ENCODE peak calls at places on chromosome 14, in six cellular contexts. One of them, this sample, is unnamed.

GRCh38 chr14:101665478-101666078 is 95.9 kb upstream of the PPP2R5C start:
- DNase-seq in IMR-90: peak
- DNase-seq in mesenchymal stem cell: peak
- DNase-seq in H1: peak
- DNase-seq in H9: peak
- DNase-seq in trophoblast cell: peak
- DNase-seq in this sample: peak

GRCh38 chr14:99673328-99674063 is 10.6 kb upstream of the CYP46A1 start:
- DNase-seq in IMR-90: no peak
- DNase-seq in H1: no peak
- DNase-seq in trophoblast cell: no peak
- DNase-seq in mesenchymal stem cell: no peak
- DNase-seq in H9: no peak
- DNase-seq in this sample: no peak

GRCh38 chr14:100486025-100486828 is 101.0 kb downstream of the BEGAIN start:
- DNase-seq in H9: peak
- DNase-seq in trophoblast cell: peak
- DNase-seq in mesenchymal stem cell: peak
- DNase-seq in H1: peak
- DNase-seq in IMR-90: peak
- DNase-seq in this sample: peak

GRCh38 chr14:58776516-58776915 is 138.8 kb downstream of the DACT1 start:
- DNase-seq in mesenchymal stem cell: no peak
- DNase-seq in IMR-90: no peak
- DNase-seq in trophoblast cell: no peak
- DNase-seq in H9: no peak
- DNase-seq in H1: no peak
- DNase-seq in this sample: no peak

GRCh38 chr14:84458881-84459280 is 1071.1 kb upstream of the FLRT2 start:
- DNase-seq in mesenchymal stem cell: no peak
- DNase-seq in IMR-90: no peak
- DNase-seq in trophoblast cell: no peak
- DNase-seq in H9: no peak
- DNase-seq in H1: no peak
- DNase-seq in this sample: no peak

GRCh38 chr14:23183479-23183878 is at the start of gene SLC7A8:
- DNase-seq in trophoblast cell: no peak
- DNase-seq in H1: peak
- DNase-seq in mesenchymal stem cell: no peak
- DNase-seq in H9: peak
- DNase-seq in IMR-90: no peak
- DNase-seq in this sample: no peak

GRCh38 chr14:70784886-70785285 is 24.4 kb downstream of the MAP3K9 start:
- DNase-seq in H1: no peak
- DNase-seq in mesenchymal stem cell: no peak
- DNase-seq in IMR-90: no peak
- DNase-seq in trophoblast cell: no peak
- DNase-seq in H9: no peak
- DNase-seq in this sample: no peak

GRCh38 chr14:30888480-30889243 is 14.3 kb downstream of the COCH start:
- DNase-seq in H1: no peak
- DNase-seq in H9: no peak
- DNase-seq in mesenchymal stem cell: no peak
- DNase-seq in IMR-90: no peak
- DNase-seq in trophoblast cell: no peak
- DNase-seq in this sample: no peak

GRCh38 chr14:34368115-34368970 is 93.7 kb downstream of the SPTSSA start:
- DNase-seq in mesenchymal stem cell: peak
- DNase-seq in trophoblast cell: peak
- DNase-seq in H1: no peak
- DNase-seq in IMR-90: peak
- DNase-seq in H9: no peak
- DNase-seq in this sample: no peak

GRCh38 chr14:69129264-69129880 is 23.5 kb downstream of the DCAF5 start:
- DNase-seq in trophoblast cell: peak
- DNase-seq in H1: peak
- DNase-seq in H9: peak
- DNase-seq in mesenchymal stem cell: peak
- DNase-seq in IMR-90: peak
- DNase-seq in this sample: peak

GRCh38 chr14:98408713-98409112 is 863.3 kb downstream of the BCL11B start:
- DNase-seq in IMR-90: no peak
- DNase-seq in trophoblast cell: no peak
- DNase-seq in mesenchymal stem cell: no peak
- DNase-seq in H1: no peak
- DNase-seq in H9: no peak
- DNase-seq in this sample: no peak

GRCh38 chr14:33978892-33979612 is 28.2 kb upstream of the EGLN3 start:
- DNase-seq in trophoblast cell: peak
- DNase-seq in IMR-90: no peak
- DNase-seq in H9: no peak
- DNase-seq in mesenchymal stem cell: no peak
- DNase-seq in H1: no peak
- DNase-seq in this sample: no peak

GRCh38 chr14:104169765-104170113 is 31.4 kb downstream of the KIF26A start:
- DNase-seq in trophoblast cell: no peak
- DNase-seq in H1: no peak
- DNase-seq in IMR-90: no peak
- DNase-seq in H9: no peak
- DNase-seq in mesenchymal stem cell: no peak
- DNase-seq in this sample: no peak

GRCh38 chr14:73386342-73386741 is 72.0 kb downstream of the NUMB start:
- DNase-seq in mesenchymal stem cell: no peak
- DNase-seq in H1: no peak
- DNase-seq in H9: no peak
- DNase-seq in trophoblast cell: no peak
- DNase-seq in IMR-90: no peak
- DNase-seq in this sample: no peak

DNA sequence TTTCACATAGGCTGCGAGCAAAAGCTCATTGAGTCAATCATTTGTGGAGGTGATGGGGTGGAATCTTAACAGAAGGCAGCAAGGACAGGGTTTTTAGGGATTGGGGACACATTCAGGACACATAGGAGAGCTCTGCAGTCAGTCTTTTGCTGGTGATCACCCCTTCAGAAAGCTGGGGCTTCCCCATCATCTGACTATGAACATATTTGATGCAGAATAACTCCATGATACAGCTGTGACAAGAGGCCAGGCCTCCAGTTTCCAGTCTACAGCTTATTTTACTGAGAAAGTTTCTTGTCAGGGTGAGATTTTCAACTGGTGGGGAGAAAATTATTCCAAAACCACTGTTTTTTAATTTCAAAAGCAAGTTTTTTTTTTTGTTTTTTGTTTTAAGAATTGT is 134.2 kb downstream of the TMEM30B start:
- DNase-seq in mesenchymal stem cell: no peak
- DNase-seq in IMR-90: no peak
- DNase-seq in H1: no peak
- DNase-seq in H9: no peak
- DNase-seq in trophoblast cell: no peak
- DNase-seq in this sample: no peak
- H2BK5ac ChIP-seq in mesenchymal stem cell: no peak
- H2BK5ac ChIP-seq in IMR-90: peak
- H2BK5ac ChIP-seq in H1: no peak
- H2BK5ac ChIP-seq in H9: no peak
- H2BK5ac ChIP-seq in trophoblast cell: no peak
- H2BK5ac ChIP-seq in this sample: no peak

GRCh38 chr14:106021832-106022231 is 495.4 kb downstream of the TMEM121 start:
- DNase-seq in mesenchymal stem cell: no peak
- DNase-seq in H9: no peak
- DNase-seq in IMR-90: no peak
- DNase-seq in trophoblast cell: no peak
- DNase-seq in H1: no peak
- DNase-seq in this sample: no peak
- H3K14ac ChIP-seq in mesenchymal stem cell: no peak
- H3K14ac ChIP-seq in H9: no peak
- H3K14ac ChIP-seq in IMR-90: no peak
- H3K14ac ChIP-seq in trophoblast cell: no peak
- H3K14ac ChIP-seq in H1: no peak
- H3K14ac ChIP-seq in this sample: no peak

GRCh38 chr14:38526841-38527501 is 271.1 kb upstream of the CLEC14A start:
- DNase-seq in trophoblast cell: no peak
- DNase-seq in mesenchymal stem cell: no peak
- DNase-seq in H9: no peak
- DNase-seq in IMR-90: no peak
- DNase-seq in H1: no peak
- DNase-seq in this sample: no peak
- H2BK5ac ChIP-seq in trophoblast cell: no peak
- H2BK5ac ChIP-seq in mesenchymal stem cell: no peak
- H2BK5ac ChIP-seq in H9: no peak
- H2BK5ac ChIP-seq in IMR-90: no peak
- H2BK5ac ChIP-seq in H1: no peak
- H2BK5ac ChIP-seq in this sample: no peak

GRCh38 chr14:90799420-90799819 is 16.8 kb downstream of the TTC7B start:
- DNase-seq in trophoblast cell: peak
- DNase-seq in H1: no peak
- DNase-seq in H9: no peak
- DNase-seq in IMR-90: no peak
- DNase-seq in mesenchymal stem cell: no peak
- DNase-seq in this sample: no peak

GRCh38 chr14:90797451-90797850 is 18.8 kb downstream of the TTC7B start:
- DNase-seq in trophoblast cell: peak
- DNase-seq in H1: no peak
- DNase-seq in IMR-90: no peak
- DNase-seq in H9: no peak
- DNase-seq in mesenchymal stem cell: peak
- DNase-seq in this sample: no peak

GRCh38 chr14:90797919-90798318 is 18.3 kb downstream of the TTC7B start:
- DNase-seq in trophoblast cell: peak
- DNase-seq in mesenchymal stem cell: no peak
- DNase-seq in IMR-90: no peak
- DNase-seq in H1: no peak
- DNase-seq in H9: no peak
- DNase-seq in this sample: no peak

GRCh38 chr14:90796319-90796718 is 19.9 kb downstream of the TTC7B start:
- DNase-seq in mesenchymal stem cell: no peak
- DNase-seq in H9: no peak
- DNase-seq in IMR-90: no peak
- DNase-seq in trophoblast cell: no peak
- DNase-seq in H1: no peak
- DNase-seq in this sample: no peak

DNA sequence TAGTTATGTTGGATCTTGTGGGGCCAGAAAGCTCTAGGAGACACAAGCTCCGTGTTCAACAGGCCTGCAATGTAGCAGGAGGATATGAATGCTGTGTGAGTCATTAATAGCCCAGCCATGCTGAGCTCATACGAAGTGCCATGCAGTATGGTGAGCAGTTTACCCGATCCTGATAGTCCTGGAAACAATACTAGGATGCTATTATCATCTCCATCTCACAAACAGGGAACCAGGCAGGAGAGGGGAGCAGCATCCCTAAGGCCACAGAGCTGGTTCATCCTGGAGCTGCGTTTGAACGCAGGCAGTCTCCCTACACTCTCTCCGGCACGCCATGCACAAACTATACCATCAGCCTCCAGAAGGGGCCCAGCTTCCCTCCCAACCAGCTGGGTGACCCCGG is 20.5 kb downstream of the TTC7B start:
- DNase-seq in mesenchymal stem cell: peak
- DNase-seq in H1: no peak
- DNase-seq in trophoblast cell: no peak
- DNase-seq in H9: no peak
- DNase-seq in IMR-90: peak
- DNase-seq in this sample: no peak
- H3K14ac ChIP-seq in mesenchymal stem cell: no peak
- H3K14ac ChIP-seq in H1: no peak
- H3K14ac ChIP-seq in trophoblast cell: peak
- H3K14ac ChIP-seq in H9: no peak
- H3K14ac ChIP-seq in IMR-90: peak
- H3K14ac ChIP-seq in this sample: no peak